ENCODE peak calls at places on chromosome 22, in six cellular contexts. One of them, this sample, is unnamed.

GRCh38 chr22:49903322-49904039 is 14.8 kb downstream of the ALG12 start:
- DNase-seq in GM13977: no peak
- DNase-seq in HT-29: no peak
- DNase-seq in right cardiac atrium: peak; percentile 58
- DNase-seq in GM12891: no peak
- DNase-seq in hypothalamus: no peak
- DNase-seq in this sample: no peak

GRCh38 chr22:23838686-23839468 is at the start of gene DERL3:
- DNase-seq in GM13977: peak; percentile 98
- DNase-seq in HT-29: peak; percentile 69
- DNase-seq in right cardiac atrium: peak; percentile 98
- DNase-seq in GM12891: peak; percentile 94
- DNase-seq in hypothalamus: peak; percentile 75
- DNase-seq in this sample: peak; percentile 90

GRCh38 chr22:37163618-37164534 is 14.2 kb upstream of the IL2RB start:
- DNase-seq in GM13977: peak; percentile 78
- DNase-seq in HT-29: no peak
- DNase-seq in right cardiac atrium: peak; percentile 48
- DNase-seq in GM12891: peak; percentile 64
- DNase-seq in hypothalamus: no peak
- DNase-seq in this sample: no peak

GRCh38 chr22:40422558-40423245 is 52.3 kb downstream of the SGSM3 start:
- DNase-seq in GM13977: no peak
- DNase-seq in HT-29: no peak
- DNase-seq in right cardiac atrium: peak; percentile 64
- DNase-seq in GM12891: no peak
- DNase-seq in hypothalamus: no peak
- DNase-seq in this sample: no peak

GRCh38 chr22:21713428-21714058 is 22.1 kb downstream of the YPEL1 start:
- DNase-seq in GM13977: no peak
- DNase-seq in HT-29: no peak
- DNase-seq in right cardiac atrium: peak; percentile 44
- DNase-seq in GM12891: no peak
- DNase-seq in hypothalamus: no peak
- DNase-seq in this sample: no peak

GRCh38 chr22:44400763-44401060 is 88.0 kb upstream of the SHISAL1 start:
- DNase-seq in GM13977: no peak
- DNase-seq in HT-29: no peak
- DNase-seq in right cardiac atrium: no peak
- DNase-seq in GM12891: no peak
- DNase-seq in hypothalamus: no peak
- DNase-seq in this sample: no peak

GRCh38 chr22:45226681-45227186 is 14.0 kb downstream of the KIAA0930 start:
- DNase-seq in GM13977: no peak
- DNase-seq in HT-29: peak; percentile 63
- DNase-seq in right cardiac atrium: peak; percentile 64
- DNase-seq in GM12891: no peak
- DNase-seq in hypothalamus: peak; percentile 40
- DNase-seq in this sample: peak; percentile 75

GRCh38 chr22:30889268-30889995 is 79.1 kb downstream of the MORC2 start:
- DNase-seq in GM13977: no peak
- DNase-seq in HT-29: no peak
- DNase-seq in right cardiac atrium: no peak
- DNase-seq in GM12891: no peak
- DNase-seq in hypothalamus: no peak
- DNase-seq in this sample: no peak

GRCh38 chr22:28072066-28072465 is 153.0 kb upstream of the PITPNB start:
- DNase-seq in GM13977: no peak
- DNase-seq in HT-29: no peak
- DNase-seq in right cardiac atrium: no peak
- DNase-seq in GM12891: no peak
- DNase-seq in hypothalamus: no peak
- DNase-seq in this sample: no peak

GRCh38 chr22:46159777-46160176 is 9.5 kb downstream of the PPARA start:
- DNase-seq in GM13977: no peak
- DNase-seq in HT-29: peak; percentile 61
- DNase-seq in right cardiac atrium: no peak
- DNase-seq in GM12891: no peak
- DNase-seq in hypothalamus: no peak
- DNase-seq in this sample: no peak

GRCh38 chr22:40367342-40367741 is 3.1 kb upstream of the SGSM3 start:
- DNase-seq in GM13977: no peak
- DNase-seq in HT-29: no peak
- DNase-seq in right cardiac atrium: no peak
- DNase-seq in GM12891: no peak
- DNase-seq in hypothalamus: no peak
- DNase-seq in this sample: no peak

GRCh38 chr22:41417622-41418390 is 28.8 kb downstream of the TOB2 start:
- DNase-seq in GM13977: no peak
- DNase-seq in HT-29: peak; percentile 49
- DNase-seq in right cardiac atrium: peak; percentile 97
- DNase-seq in GM12891: no peak
- DNase-seq in hypothalamus: peak; percentile 95
- DNase-seq in this sample: peak; percentile 99

GRCh38 chr22:49883294-49883640 is 29.6 kb downstream of the ZBED4 start:
- DNase-seq in GM13977: no peak
- DNase-seq in HT-29: no peak
- DNase-seq in right cardiac atrium: no peak
- DNase-seq in GM12891: no peak
- DNase-seq in hypothalamus: no peak
- DNase-seq in this sample: no peak

GRCh38 chr22:23862103-23862502 is 4.4 kb downstream of the SLC2A11 start:
- DNase-seq in GM13977: no peak
- DNase-seq in HT-29: peak; percentile 53
- DNase-seq in right cardiac atrium: no peak
- DNase-seq in GM12891: no peak
- DNase-seq in hypothalamus: no peak
- DNase-seq in this sample: peak; percentile 50

GRCh38 chr22:19085233-19086043 is 36.8 kb downstream of the DGCR2 start:
- DNase-seq in GM13977: peak; percentile 69
- DNase-seq in HT-29: peak; percentile 56
- DNase-seq in right cardiac atrium: no peak
- DNase-seq in GM12891: peak; percentile 51
- DNase-seq in hypothalamus: no peak
- DNase-seq in this sample: no peak

GRCh38 chr22:27115816-27116256 is 458.4 kb downstream of the MIAT start:
- DNase-seq in GM13977: no peak
- DNase-seq in HT-29: peak; percentile 27
- DNase-seq in right cardiac atrium: no peak
- DNase-seq in GM12891: no peak
- DNase-seq in hypothalamus: no peak
- DNase-seq in this sample: no peak

GRCh38 chr22:47943729-47944700 is 1181.6 kb downstream of the TBC1D22A start:
- DNase-seq in GM13977: no peak
- DNase-seq in HT-29: no peak
- DNase-seq in right cardiac atrium: no peak
- DNase-seq in GM12891: no peak
- DNase-seq in hypothalamus: no peak
- DNase-seq in this sample: no peak

GRCh38 chr22:22593964-22594656 is 35.0 kb upstream of the PRAME start:
- DNase-seq in GM13977: peak; percentile 55
- DNase-seq in HT-29: peak; percentile 14
- DNase-seq in right cardiac atrium: peak; percentile 47
- DNase-seq in GM12891: peak; percentile 37
- DNase-seq in hypothalamus: no peak
- DNase-seq in this sample: peak; percentile 73

GRCh38 chr22:29717789-29718188 is 2.0 kb upstream of the CABP7 start:
- DNase-seq in GM13977: no peak
- DNase-seq in HT-29: no peak
- DNase-seq in right cardiac atrium: no peak
- DNase-seq in GM12891: no peak
- DNase-seq in hypothalamus: no peak
- DNase-seq in this sample: no peak

GRCh38 chr22:47030881-47031627 is 268.6 kb downstream of the TBC1D22A start:
- DNase-seq in GM13977: no peak
- DNase-seq in HT-29: no peak
- DNase-seq in right cardiac atrium: peak; percentile 28
- DNase-seq in GM12891: no peak
- DNase-seq in hypothalamus: no peak
- DNase-seq in this sample: no peak